ENCODE peak calls at places on chromosomes 2 and 18, in nine cellular contexts. L, W, C, G, B, Y, D, X and I are unnamed samples.

GRCh38 chr18:27645929-27646328 is 460.8 kb upstream of the CHST9 start:
- DNase-seq in Y (no peak), L (peak), G (no peak), C (no peak), X (no peak), B (no peak), W (no peak), D (no peak), I (no peak)

GRCh38 chr2:207236156-207236935 is 70.6 kb upstream of the KLF7 start:
- DNase-seq in X (no peak), G (no peak), W (no peak), D (no peak), Y (no peak), C (peak), L (no peak), B (no peak), I (no peak)

GRCh38 chr2:31196622-31197021 is 20.7 kb downstream of the CAPN14 start:
- DNase-seq in D (no peak), B (no peak), X (peak), Y (no peak), G (no peak), W (peak), L (no peak), C (no peak), I (no peak)

GRCh38 chr2:139759000-139759505 is 978.9 kb upstream of the NXPH2 start:
- DNase-seq in X (no peak), L (no peak), D (no peak), G (no peak), Y (peak), W (no peak), C (no peak), B (no peak), I (no peak)

GRCh38 chr2:233976690-233977294 is 59.6 kb downstream of the TRPM8 start:
- DNase-seq in D (no peak), L (peak), W (peak), G (peak), Y (peak), X (peak), B (peak), C (no peak), I (no peak)

GRCh38 chr18:51070545-51070944 is 40.5 kb downstream of the SMAD4 start:
- DNase-seq in D (no peak), W (peak), L (peak), Y (no peak), B (no peak), X (peak), C (no peak), G (peak), I (no peak)

GRCh38 chr18:8536226-8536625 is 73.0 kb upstream of the RAB12 start:
- DNase-seq in G (no peak), X (no peak), D (no peak), Y (no peak), W (peak), C (no peak), L (no peak), B (no peak), I (no peak)

GRCh38 chr2:174561283-174562275 is 36.0 kb downstream of the WIPF1 start:
- DNase-seq in L (peak), D (no peak), G (peak), C (no peak), W (no peak), Y (no peak), B (no peak), X (no peak), I (no peak)

GRCh38 chr2:39492095-39492590 is 55.1 kb upstream of the MAP4K3 start:
- DNase-seq in Y (peak), C (no peak), B (peak), L (peak), X (peak), D (no peak), G (peak), W (peak), I (peak)

GRCh38 chr2:120915670-120916069 is 180.0 kb downstream of the GLI2 start:
- DNase-seq in D (no peak), C (peak), L (peak), G (no peak), B (no peak), Y (no peak), X (no peak), W (no peak), I (no peak)

GRCh38 chr2:181891966-181892794 is 650 bp downstream of the ITPRID2 start:
- DNase-seq in X (peak), W (peak), Y (peak), G (peak), C (peak), L (peak), B (no peak), D (peak), I (peak)

GRCh38 chr2:55116966-55117365 is 66.7 kb upstream of the RTN4 start:
- DNase-seq in C (no peak), G (no peak), Y (no peak), L (no peak), X (no peak), W (no peak), B (no peak), D (no peak), I (no peak)

GRCh38 chr18:9869713-9870430 is 15.9 kb upstream of the TXNDC2 start:
- DNase-seq in W (peak), C (no peak), L (peak), B (peak), Y (no peak), G (peak), D (peak), X (peak), I (peak)

GRCh38 chr2:238290079-238290478 is 1.7 kb upstream of the PER2 start:
- DNase-seq in C (peak), Y (no peak), B (no peak), W (peak), L (peak), D (peak), G (no peak), X (peak), I (no peak)

GRCh38 chr18:25164837-25165791 is 186.9 kb downstream of the ZNF521 start:
- DNase-seq in Y (peak), L (peak), G (peak), C (no peak), W (peak), D (no peak), X (no peak), B (no peak), I (peak)

GRCh38 chr18:36333418-36333817 is 35.9 kb downstream of the FHOD3 start:
- DNase-seq in C (no peak), Y (no peak), L (peak), B (no peak), W (peak), G (peak), X (no peak), D (no peak), I (no peak)

GRCh38 chr2:43438342-43438741 is 157.5 kb downstream of the THADA start:
- DNase-seq in Y (no peak), G (no peak), X (peak), B (no peak), L (no peak), W (no peak), C (no peak), D (no peak), I (no peak)

GRCh38 chr18:50879302-50880107 is 587 bp downstream of the ME2 start:
- DNase-seq in W (peak), C (peak), B (no peak), Y (peak), X (peak), L (peak), G (peak), D (peak), I (no peak)

GRCh38 chr2:22382439-22383169 is 1002.4 kb upstream of the KLHL29 start:
- DNase-seq in Y (no peak), L (no peak), B (no peak), D (no peak), W (no peak), G (no peak), X (no peak), C (no peak), I (no peak)

GRCh38 chr18:34862561-34862960 is 152.5 kb downstream of the DTNA start:
- DNase-seq in C (no peak), X (no peak), Y (no peak), W (no peak), B (no peak), D (no peak), G (no peak), L (no peak), I (no peak)

GRCh38 chr2:199806179-199806578 is 44.8 kb downstream of the FTCDNL1 start:
- DNase-seq in D (no peak), B (no peak), L (no peak), G (no peak), X (no peak), W (no peak), C (no peak), Y (no peak), I (no peak)

GRCh38 chr2:127196549-127196948 is 23.6 kb downstream of the CYP27C1 start:
- DNase-seq in D (no peak), L (no peak), W (no peak), B (no peak), G (no peak), Y (no peak), C (no peak), X (no peak), I (no peak)

GRCh38 chr2:38443021-38443541 is 66.0 kb upstream of the ATL2 start:
- DNase-seq in Y (no peak), W (peak), L (peak), C (no peak), X (peak), G (peak), D (no peak), B (no peak), I (no peak)

GRCh38 chr2:28463893-28464292 is 32.0 kb upstream of the PLB1 start:
- DNase-seq in L (peak), Y (no peak), G (peak), C (no peak), X (no peak), B (no peak), W (no peak), D (no peak), I (no peak)

DNA sequence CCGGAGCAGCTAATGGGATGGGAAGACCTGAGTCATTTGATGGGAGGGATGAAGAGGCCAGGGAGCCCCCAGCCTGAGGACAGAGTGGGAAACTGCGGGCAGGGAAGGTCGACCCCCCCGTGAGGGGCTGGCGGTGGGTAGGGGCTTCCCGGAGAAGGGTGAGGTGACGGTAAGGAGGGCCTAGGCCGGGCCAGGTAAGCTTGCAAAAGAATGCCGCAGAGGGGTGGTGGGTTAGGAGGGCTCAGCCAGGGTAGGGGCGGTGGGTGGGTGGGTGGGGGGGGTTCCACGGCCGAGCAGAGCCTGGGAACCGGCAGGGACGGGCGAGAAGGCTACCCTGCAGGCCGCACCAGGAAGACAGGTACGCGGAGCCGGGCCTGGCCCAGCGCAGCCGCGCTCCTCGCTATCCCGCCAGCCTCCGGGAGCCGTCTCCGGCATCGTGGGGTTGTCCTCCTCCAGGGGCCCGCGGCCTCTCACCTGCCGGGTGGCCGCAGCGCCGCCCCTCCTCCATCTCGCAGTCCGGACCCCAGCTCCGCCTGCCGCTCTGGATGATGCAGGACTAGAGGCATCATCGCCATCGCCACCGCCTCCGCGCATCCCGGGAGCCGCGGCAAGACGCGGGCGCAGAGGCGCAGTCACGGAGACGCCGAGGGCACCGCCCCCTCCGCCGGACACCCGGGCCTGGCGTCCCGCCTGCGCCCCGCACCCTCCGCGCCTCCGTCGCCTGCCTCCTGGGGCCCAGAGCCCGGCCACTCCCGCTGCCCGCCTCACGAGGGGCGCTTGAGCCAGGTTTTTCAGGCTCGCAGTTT is at the start of gene GPR75:
- DNase-seq in X (peak), L (peak), W (peak), D (peak), C (peak), Y (no peak), B (no peak), G (peak), I (no peak)
- TF ChIP-seq CTCF in X (no peak), L (no peak), W (no peak), D (no peak), C (no peak), Y (no peak), B (no peak), G (no peak), I (no peak)

DNA sequence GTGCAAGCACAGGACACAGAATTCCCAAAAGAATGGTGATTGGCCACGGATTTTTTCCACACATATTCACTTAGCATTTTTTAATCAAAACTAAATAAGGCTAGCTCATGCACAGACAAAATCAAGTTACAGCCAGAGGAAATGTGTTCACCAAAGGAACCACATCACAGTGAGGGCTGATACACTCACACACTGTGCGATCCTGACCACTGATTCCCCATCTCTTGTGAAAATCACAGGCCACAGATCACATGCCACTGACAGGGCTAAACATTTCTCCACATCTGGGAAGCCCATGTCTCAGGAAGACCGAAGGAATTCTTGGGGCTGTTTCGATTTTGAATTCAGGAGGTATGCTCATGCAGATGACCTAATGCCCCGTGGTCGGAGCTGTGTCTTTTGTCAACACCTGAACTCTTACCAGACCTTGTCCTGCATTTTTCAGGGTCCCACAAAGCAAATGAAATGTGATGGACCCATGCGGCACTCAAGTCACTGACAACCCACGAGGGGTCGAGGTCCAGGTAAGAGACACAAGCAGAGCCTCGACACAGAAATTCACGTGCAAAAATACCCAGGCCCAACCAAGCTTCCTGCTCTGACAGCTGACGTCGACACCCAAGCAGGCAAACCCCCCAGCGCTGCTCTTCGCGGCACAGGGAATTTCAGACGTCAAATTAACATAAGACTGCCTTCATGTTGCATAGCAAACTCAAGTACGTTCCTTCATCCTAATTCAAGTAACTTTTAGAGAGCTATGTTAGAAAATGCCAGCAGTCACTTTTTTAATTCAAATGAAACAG is 69.5 kb downstream of the ZNF516 start:
- DNase-seq in Y (no peak), C (no peak), W (no peak), D (no peak), G (peak), B (no peak), X (no peak), L (peak), I (no peak)
- H3K4me3 ChIP-seq in Y (no peak), C (no peak), W (no peak), D (no peak), G (no peak), B (no peak), X (no peak), L (no peak), I (no peak)

DNA sequence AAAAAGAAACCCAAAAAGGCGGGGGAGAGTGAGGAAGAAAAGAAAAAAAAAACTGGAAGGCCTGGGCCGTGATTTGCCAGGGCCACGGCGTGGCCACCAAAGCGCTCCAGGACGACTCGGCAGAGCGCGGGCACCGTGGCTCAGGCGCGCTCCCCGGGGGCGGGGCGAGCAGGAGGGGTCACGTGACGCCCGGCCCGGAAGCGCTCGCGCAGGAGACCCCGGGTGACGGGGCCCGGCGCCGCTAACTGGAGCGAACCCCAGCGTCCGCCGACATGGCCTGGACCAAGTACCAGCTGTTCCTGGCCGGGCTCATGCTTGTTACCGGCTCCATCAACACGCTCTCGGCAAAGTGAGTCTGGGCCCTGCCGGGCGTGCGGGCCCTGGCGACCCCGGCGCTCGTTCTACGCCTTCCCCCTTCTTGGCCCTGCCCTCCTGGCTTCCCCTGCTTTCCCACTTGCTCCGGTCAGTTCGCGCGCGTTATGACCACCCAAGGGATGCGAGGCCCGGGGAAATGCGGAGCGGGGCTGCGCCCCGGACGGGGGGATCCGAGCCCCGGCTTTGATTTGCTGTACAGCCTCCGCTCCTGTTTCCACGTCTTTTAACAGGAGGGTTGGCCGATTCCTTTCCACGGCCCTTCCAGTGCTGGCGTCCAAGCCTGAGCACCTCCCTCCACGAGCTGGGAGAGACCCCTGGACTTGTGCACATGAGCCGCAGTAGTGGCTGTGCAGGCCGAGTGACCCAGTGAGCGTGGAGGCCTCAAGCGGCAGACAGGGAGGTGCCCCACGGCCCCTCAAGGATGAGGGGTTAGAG is at the start of gene SLC35F6:
- DNase-seq in W (peak), G (peak), L (peak), B (no peak), D (peak), C (peak), Y (peak), X (peak), I (peak)
- TF ChIP-seq CTCF in W (no peak), G (no peak), L (no peak), B (no peak), D (no peak), C (no peak), Y (no peak), X (no peak), I (no peak)

DNA sequence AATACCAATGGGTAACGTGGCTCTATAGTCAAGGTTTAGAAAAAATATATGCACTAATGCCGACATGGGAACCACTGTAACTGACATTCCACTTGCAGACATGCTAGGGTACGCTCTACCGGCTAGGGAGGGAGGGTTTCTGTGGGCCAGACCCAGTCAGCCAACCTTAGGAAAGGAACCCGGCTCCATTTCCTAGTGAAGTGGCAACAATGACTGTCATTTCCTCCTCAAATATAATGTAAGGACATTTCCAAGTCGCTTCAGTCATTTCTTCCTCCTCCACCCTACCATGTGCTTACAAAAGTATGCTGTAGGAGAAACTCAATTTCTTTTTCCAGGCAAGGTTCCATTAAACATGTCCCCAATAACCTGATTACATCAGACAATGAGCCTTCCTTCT is 64.4 kb upstream of the PSMD14 start:
- DNase-seq in D (no peak), X (no peak), C (no peak), B (no peak), L (no peak), G (no peak), W (no peak), Y (no peak), I (no peak)
- H3K4me3 ChIP-seq in D (no peak), X (peak), C (peak), B (peak), L (no peak), G (no peak), W (peak), Y (peak), I (peak)